ENCODE peak calls at places on chromosome 6, in six cellular contexts. S, P, T, Y, D and N are unnamed samples.

GRCh38 chr6:155400022-155400965 is 55.3 kb downstream of the NOX3 start:
- DNase-seq in S (no peak), P (no peak), T (no peak), Y (no peak), D (no peak), N (no peak)

GRCh38 chr6:168099201-168100010 is 20.4 kb upstream of the FRMD1 start:
- DNase-seq in S (no peak), P (peak), T (no peak), Y (no peak), D (no peak), N (peak)

GRCh38 chr6:150684161-150684560 is 84.5 kb downstream of the PLEKHG1 start:
- DNase-seq in S (no peak), P (no peak), T (no peak), Y (no peak), D (no peak), N (no peak)

GRCh38 chr6:3957321-3957720 is 108.1 kb downstream of the FAM50B start:
- DNase-seq in S (no peak), P (no peak), T (no peak), Y (no peak), D (no peak), N (no peak)

GRCh38 chr6:110813813-110814487 is 1.3 kb downstream of the CDK19 start:
- DNase-seq in S (peak), P (no peak), T (no peak), Y (no peak), D (peak), N (no peak)

GRCh38 chr6:75024796-75025195 is 181.1 kb downstream of the COL12A1 start:
- DNase-seq in S (no peak), P (no peak), T (no peak), Y (no peak), D (no peak), N (no peak)

GRCh38 chr6:158797331-158798202 is 21.6 kb downstream of the EZR start:
- DNase-seq in S (no peak), P (no peak), T (peak), Y (peak), D (no peak), N (no peak)

GRCh38 chr6:150667977-150668716 is 68.5 kb downstream of the PLEKHG1 start:
- DNase-seq in S (no peak), P (peak), T (peak), Y (peak), D (no peak), N (peak)

GRCh38 chr6:170459451-170459850 is 93.7 kb downstream of the PSMB1 start:
- DNase-seq in S (peak), P (no peak), T (no peak), Y (no peak), D (no peak), N (no peak)